ENCODE peak calls at places on chromosomes 13 and 19, in nine cellular contexts. One of them, this sample, is unnamed.

GRCh38 chr19:4375164-4375619 is 25.2 kb downstream of the SH3GL1 start:
- DNase-seq in COLO829: no peak
- DNase-seq in fibroblast of the conjunctiva: no peak
- DNase-seq in fibroblast of lung: no peak
- DNase-seq in activated CD4-positive, alpha-beta T cell treated with anti-CD3 and anti-CD28 coated beads for 24 hours: no peak
- DNase-seq in spleen: no peak
- DNase-seq in lung microvascular endothelial cell: no peak
- DNase-seq in WTC11: peak
- DNase-seq in NCI-H1092 treated with DMSO at 0.1 percent for 48 hours: no peak
- DNase-seq in this sample: no peak

GRCh38 chr13:52162279-52163101 is 3.1 kb upstream of the NEK3 start:
- DNase-seq in COLO829: peak
- DNase-seq in fibroblast of the conjunctiva: no peak
- DNase-seq in fibroblast of lung: peak
- DNase-seq in activated CD4-positive, alpha-beta T cell treated with anti-CD3 and anti-CD28 coated beads for 24 hours: no peak
- DNase-seq in spleen: no peak
- DNase-seq in lung microvascular endothelial cell: peak
- DNase-seq in WTC11: no peak
- DNase-seq in NCI-H1092 treated with DMSO at 0.1 percent for 48 hours: no peak
- DNase-seq in this sample: no peak

GRCh38 chr19:10625762-10626138 is 397 bp downstream of the SLC44A2 start:
- DNase-seq in COLO829: no peak
- DNase-seq in fibroblast of the conjunctiva: no peak
- DNase-seq in fibroblast of lung: no peak
- DNase-seq in activated CD4-positive, alpha-beta T cell treated with anti-CD3 and anti-CD28 coated beads for 24 hours: no peak
- DNase-seq in spleen: no peak
- DNase-seq in lung microvascular endothelial cell: no peak
- DNase-seq in WTC11: no peak
- DNase-seq in NCI-H1092 treated with DMSO at 0.1 percent for 48 hours: no peak
- DNase-seq in this sample: no peak

GRCh38 chr19:771332-771785 is 20.4 kb downstream of the MISP start:
- DNase-seq in COLO829: no peak
- DNase-seq in fibroblast of the conjunctiva: no peak
- DNase-seq in fibroblast of lung: peak
- DNase-seq in activated CD4-positive, alpha-beta T cell treated with anti-CD3 and anti-CD28 coated beads for 24 hours: no peak
- DNase-seq in spleen: no peak
- DNase-seq in lung microvascular endothelial cell: peak
- DNase-seq in WTC11: no peak
- DNase-seq in NCI-H1092 treated with DMSO at 0.1 percent for 48 hours: no peak
- DNase-seq in this sample: no peak

GRCh38 chr13:98173431-98173921 is 3.6 kb downstream of the RNF113B start:
- DNase-seq in COLO829: peak
- DNase-seq in fibroblast of the conjunctiva: peak
- DNase-seq in fibroblast of lung: peak
- DNase-seq in activated CD4-positive, alpha-beta T cell treated with anti-CD3 and anti-CD28 coated beads for 24 hours: no peak
- DNase-seq in spleen: no peak
- DNase-seq in lung microvascular endothelial cell: peak
- DNase-seq in WTC11: no peak
- DNase-seq in NCI-H1092 treated with DMSO at 0.1 percent for 48 hours: no peak
- DNase-seq in this sample: peak

GRCh38 chr13:36163809-36164308 is 32.7 kb upstream of the DCLK1 start:
- DNase-seq in COLO829: peak
- DNase-seq in fibroblast of the conjunctiva: peak
- DNase-seq in fibroblast of lung: peak
- DNase-seq in activated CD4-positive, alpha-beta T cell treated with anti-CD3 and anti-CD28 coated beads for 24 hours: no peak
- DNase-seq in spleen: no peak
- DNase-seq in lung microvascular endothelial cell: no peak
- DNase-seq in WTC11: no peak
- DNase-seq in NCI-H1092 treated with DMSO at 0.1 percent for 48 hours: peak
- DNase-seq in this sample: peak

GRCh38 chr13:82688400-82688999 is 1193.8 kb downstream of the SLITRK1 start:
- DNase-seq in COLO829: no peak
- DNase-seq in fibroblast of the conjunctiva: no peak
- DNase-seq in fibroblast of lung: peak
- DNase-seq in activated CD4-positive, alpha-beta T cell treated with anti-CD3 and anti-CD28 coated beads for 24 hours: no peak
- DNase-seq in spleen: no peak
- DNase-seq in lung microvascular endothelial cell: peak
- DNase-seq in WTC11: no peak
- DNase-seq in NCI-H1092 treated with DMSO at 0.1 percent for 48 hours: no peak
- DNase-seq in this sample: no peak

GRCh38 chr19:29121684-29122083 is 91.3 kb downstream of the UQCRFS1 start:
- DNase-seq in COLO829: no peak
- DNase-seq in fibroblast of the conjunctiva: no peak
- DNase-seq in fibroblast of lung: no peak
- DNase-seq in activated CD4-positive, alpha-beta T cell treated with anti-CD3 and anti-CD28 coated beads for 24 hours: no peak
- DNase-seq in spleen: no peak
- DNase-seq in lung microvascular endothelial cell: no peak
- DNase-seq in WTC11: peak
- DNase-seq in NCI-H1092 treated with DMSO at 0.1 percent for 48 hours: no peak
- DNase-seq in this sample: peak

GRCh38 chr13:73849292-73849691 is 284.9 kb downstream of the KLF12 start:
- DNase-seq in COLO829: no peak
- DNase-seq in fibroblast of the conjunctiva: no peak
- DNase-seq in fibroblast of lung: peak
- DNase-seq in activated CD4-positive, alpha-beta T cell treated with anti-CD3 and anti-CD28 coated beads for 24 hours: no peak
- DNase-seq in spleen: no peak
- DNase-seq in lung microvascular endothelial cell: no peak
- DNase-seq in WTC11: peak
- DNase-seq in NCI-H1092 treated with DMSO at 0.1 percent for 48 hours: peak
- DNase-seq in this sample: no peak

GRCh38 chr13:100075700-100076587 is 12.9 kb upstream of the PCCA start:
- DNase-seq in COLO829: no peak
- DNase-seq in fibroblast of the conjunctiva: no peak
- DNase-seq in fibroblast of lung: no peak
- DNase-seq in activated CD4-positive, alpha-beta T cell treated with anti-CD3 and anti-CD28 coated beads for 24 hours: no peak
- DNase-seq in spleen: no peak
- DNase-seq in lung microvascular endothelial cell: no peak
- DNase-seq in WTC11: no peak
- DNase-seq in NCI-H1092 treated with DMSO at 0.1 percent for 48 hours: no peak
- DNase-seq in this sample: no peak

GRCh38 chr13:51625555-51626345 is 41.5 kb downstream of the WDFY2 start:
- DNase-seq in COLO829: no peak
- DNase-seq in fibroblast of the conjunctiva: no peak
- DNase-seq in fibroblast of lung: no peak
- DNase-seq in activated CD4-positive, alpha-beta T cell treated with anti-CD3 and anti-CD28 coated beads for 24 hours: no peak
- DNase-seq in spleen: no peak
- DNase-seq in lung microvascular endothelial cell: peak
- DNase-seq in WTC11: no peak
- DNase-seq in NCI-H1092 treated with DMSO at 0.1 percent for 48 hours: no peak
- DNase-seq in this sample: no peak

GRCh38 chr13:100514788-100515409 is 73.7 kb downstream of the GGACT start:
- DNase-seq in COLO829: peak
- DNase-seq in fibroblast of the conjunctiva: peak
- DNase-seq in fibroblast of lung: peak
- DNase-seq in activated CD4-positive, alpha-beta T cell treated with anti-CD3 and anti-CD28 coated beads for 24 hours: peak
- DNase-seq in spleen: peak
- DNase-seq in lung microvascular endothelial cell: peak
- DNase-seq in WTC11: peak
- DNase-seq in NCI-H1092 treated with DMSO at 0.1 percent for 48 hours: peak
- DNase-seq in this sample: peak

GRCh38 chr13:34458756-34459462 is 483.2 kb upstream of the NBEA start:
- DNase-seq in COLO829: no peak
- DNase-seq in fibroblast of the conjunctiva: no peak
- DNase-seq in fibroblast of lung: no peak
- DNase-seq in activated CD4-positive, alpha-beta T cell treated with anti-CD3 and anti-CD28 coated beads for 24 hours: no peak
- DNase-seq in spleen: no peak
- DNase-seq in lung microvascular endothelial cell: no peak
- DNase-seq in WTC11: no peak
- DNase-seq in NCI-H1092 treated with DMSO at 0.1 percent for 48 hours: peak
- DNase-seq in this sample: no peak

GRCh38 chr13:73065665-73066350 is 7.0 kb downstream of the KLF5 start:
- DNase-seq in COLO829: no peak
- DNase-seq in fibroblast of the conjunctiva: no peak
- DNase-seq in fibroblast of lung: no peak
- DNase-seq in activated CD4-positive, alpha-beta T cell treated with anti-CD3 and anti-CD28 coated beads for 24 hours: no peak
- DNase-seq in spleen: no peak
- DNase-seq in lung microvascular endothelial cell: no peak
- DNase-seq in WTC11: no peak
- DNase-seq in NCI-H1092 treated with DMSO at 0.1 percent for 48 hours: no peak
- DNase-seq in this sample: peak

GRCh38 chr13:31073859-31074718 is 87.6 kb downstream of the HSPH1 start:
- DNase-seq in COLO829: no peak
- DNase-seq in fibroblast of the conjunctiva: peak
- DNase-seq in fibroblast of lung: peak
- DNase-seq in activated CD4-positive, alpha-beta T cell treated with anti-CD3 and anti-CD28 coated beads for 24 hours: no peak
- DNase-seq in spleen: no peak
- DNase-seq in lung microvascular endothelial cell: no peak
- DNase-seq in WTC11: no peak
- DNase-seq in NCI-H1092 treated with DMSO at 0.1 percent for 48 hours: no peak
- DNase-seq in this sample: peak

GRCh38 chr13:98653471-98653985 is 76.6 kb upstream of the STK24 start:
- DNase-seq in COLO829: peak
- DNase-seq in fibroblast of the conjunctiva: peak
- DNase-seq in fibroblast of lung: peak
- DNase-seq in activated CD4-positive, alpha-beta T cell treated with anti-CD3 and anti-CD28 coated beads for 24 hours: peak
- DNase-seq in spleen: peak
- DNase-seq in lung microvascular endothelial cell: peak
- DNase-seq in WTC11: peak
- DNase-seq in NCI-H1092 treated with DMSO at 0.1 percent for 48 hours: peak
- DNase-seq in this sample: peak

GRCh38 chr19:46466536-46467199 is 4.7 kb downstream of the PNMA8A start:
- DNase-seq in COLO829: peak
- DNase-seq in fibroblast of the conjunctiva: peak
- DNase-seq in fibroblast of lung: peak
- DNase-seq in activated CD4-positive, alpha-beta T cell treated with anti-CD3 and anti-CD28 coated beads for 24 hours: no peak
- DNase-seq in spleen: no peak
- DNase-seq in lung microvascular endothelial cell: no peak
- DNase-seq in WTC11: no peak
- DNase-seq in NCI-H1092 treated with DMSO at 0.1 percent for 48 hours: no peak
- DNase-seq in this sample: no peak

GRCh38 chr13:59112375-59112774 is 1051.4 kb downstream of the DIAPH3 start:
- DNase-seq in COLO829: peak
- DNase-seq in fibroblast of the conjunctiva: peak
- DNase-seq in fibroblast of lung: peak
- DNase-seq in activated CD4-positive, alpha-beta T cell treated with anti-CD3 and anti-CD28 coated beads for 24 hours: no peak
- DNase-seq in spleen: no peak
- DNase-seq in lung microvascular endothelial cell: no peak
- DNase-seq in WTC11: no peak
- DNase-seq in NCI-H1092 treated with DMSO at 0.1 percent for 48 hours: no peak
- DNase-seq in this sample: no peak

This sample was measured in T47D.